ENCODE peak calls at places on chromosomes 1 and 21, in ten cellular contexts. G is NCI-H748 treated with DMSO at 0.1 percent for 48 hours; F is iPS-NIHi11; T is spleen; M is activated CD4-positive, alpha-beta T cell treated with anti-CD3 and anti-CD28 coated beads, Interleukin-2, amount 50 U/mL, for 48 hours; W is A549; S is fibroblast of mammary gland; L is fibroblast of pulmonary artery; R is MV-4-11; H is dorsolateral prefrontal cortex. B is an unnamed sample.

GRCh38 chr1:30645807-30646206 is 77.6 kb downstream of the MATN1 start:
- DNase-seq in W (peak; percentile 7), M (no peak), L (no peak), R (no peak), G (no peak), F (no peak), H (no peak), T (no peak), S (peak; percentile 88), B (peak; percentile 1)

GRCh38 chr1:48572632-48573258 is 100.7 kb upstream of the SPATA6 start:
- DNase-seq in S (peak; percentile 54), T (peak; percentile 80), W (peak; percentile 25), M (peak; percentile 13), H (peak; percentile 80), R (peak; percentile 81), G (peak; percentile 77), F (peak; percentile 91), L (peak; percentile 49), B (peak; percentile 86)

GRCh38 chr1:201418461-201418860 is 3.1 kb downstream of the TNNI1 start:
- DNase-seq in G (no peak), M (no peak), R (no peak), T (peak; percentile 19), H (no peak), F (no peak), L (no peak), W (no peak), S (no peak), B (no peak)

GRCh38 chr1:27618341-27619067 is 14.6 kb upstream of the AHDC1 start:
- DNase-seq in S (no peak), W (no peak), G (no peak), M (peak; percentile 26), L (no peak), H (no peak), T (no peak), F (no peak), R (peak; percentile 89), B (no peak)

GRCh38 chr1:211473823-211474222 is 18.1 kb downstream of the RD3 start:
- DNase-seq in F (no peak), T (no peak), L (no peak), S (no peak), R (no peak), M (no peak), W (no peak), G (no peak), H (no peak), B (no peak)

GRCh38 chr1:222546091-222546490 is 1.8 kb downstream of the HHIPL2 start:
- DNase-seq in M (no peak), F (no peak), T (no peak), S (no peak), L (no peak), H (no peak), G (no peak), R (no peak), W (no peak), B (no peak)

GRCh38 chr1:240936911-240937668 is 325.1 kb upstream of the GREM2 start:
- DNase-seq in F (no peak), H (no peak), R (no peak), S (no peak), T (no peak), G (no peak), L (no peak), W (no peak), M (no peak), B (no peak)

GRCh38 chr1:235920596-235921375 is 54.1 kb upstream of the LYST start:
- DNase-seq in H (no peak), L (no peak), S (no peak), W (no peak), R (no peak), F (no peak), G (no peak), M (no peak), T (no peak), B (no peak)

GRCh38 chr1:51515982-51516638 is 3.0 kb downstream of the EPS15 start:
- DNase-seq in W (no peak), T (no peak), F (no peak), M (no peak), H (no peak), R (no peak), L (no peak), G (no peak), S (no peak), B (no peak)

GRCh38 chr21:35737899-35738341 is 322.4 kb downstream of the SETD4 start:
- DNase-seq in M (no peak), T (no peak), G (no peak), H (no peak), R (peak; percentile 99), S (peak; percentile 73), F (no peak), L (peak; percentile 69), W (no peak), B (no peak)

GRCh38 chr1:215166886-215167285 is 84.3 kb downstream of the KCNK2 start:
- DNase-seq in R (no peak), H (no peak), F (no peak), G (no peak), W (no peak), T (no peak), L (no peak), S (peak; percentile 85), M (no peak), B (no peak)

GRCh38 chr1:240109920-240110685 is 18.4 kb downstream of the FMN2 start:
- DNase-seq in R (no peak), F (no peak), W (no peak), G (no peak), T (no peak), L (no peak), M (no peak), H (no peak), S (no peak), B (no peak)

GRCh38 chr1:221099747-221100146 is 220.5 kb downstream of the HLX start:
- DNase-seq in G (no peak), F (no peak), W (no peak), T (no peak), H (no peak), R (no peak), M (no peak), L (no peak), S (no peak), B (no peak)

GRCh38 chr21:28587748-28588147 is 404.9 kb downstream of the LTN1 start:
- DNase-seq in S (peak; percentile 32), T (no peak), R (no peak), M (no peak), W (no peak), G (no peak), L (peak; percentile 7), H (no peak), F (no peak), B (no peak)

GRCh38 chr21:17466166-17466565 is 46.7 kb upstream of the CXADR start:
- DNase-seq in H (no peak), S (peak; percentile 73), F (no peak), T (no peak), G (no peak), L (peak; percentile 67), W (no peak), R (peak; percentile 28), M (no peak), B (no peak)

GRCh38 chr1:22788298-22788697 is 77.7 kb downstream of the EPHB2 start:
- DNase-seq in W (no peak), G (no peak), S (no peak), M (no peak), H (no peak), L (no peak), F (no peak), T (no peak), R (no peak), B (no peak)

GRCh38 chr1:27970401-27970800 is 10.6 kb downstream of the XKR8 start:
- DNase-seq in R (peak; percentile 35), L (peak; percentile 72), S (peak; percentile 89), F (no peak), G (no peak), M (no peak), T (no peak), H (no peak), W (no peak), B (no peak)

GRCh38 chr1:110440877-110441276 is 10.1 kb upstream of the PROK1 start:
- DNase-seq in R (no peak), M (no peak), W (no peak), H (no peak), S (peak; percentile 41), F (no peak), G (no peak), T (no peak), L (peak; percentile 76), B (peak; percentile 76)

GRCh38 chr1:163202833-163203451 is at the start of gene RGS5:
- DNase-seq in M (no peak), H (no peak), T (no peak), L (peak; percentile 62), F (peak; percentile 67), W (no peak), R (no peak), G (no peak), S (no peak), B (no peak)

GRCh38 chr1:145963218-145964019 is 956 bp downstream of the ANKRD34A start:
- DNase-seq in L (peak; percentile 58), R (no peak), M (no peak), W (no peak), T (no peak), F (no peak), G (peak; percentile 49), H (no peak), S (peak; percentile 65), B (no peak)

GRCh38 chr1:206456577-206457375 is 13.5 kb upstream of the IKBKE start:
- DNase-seq in S (peak; percentile 73), R (peak; percentile 55), F (no peak), G (no peak), M (no peak), T (no peak), L (no peak), W (no peak), H (no peak), B (no peak)

GRCh38 chr1:110106013-110106941 is 6.0 kb upstream of the UBL4B start:
- DNase-seq in M (peak; percentile 72), L (peak; percentile 75), T (peak; percentile 86), S (peak; percentile 67), R (peak; percentile 56), H (peak; percentile 60), G (peak; percentile 28), F (peak; percentile 90), W (peak; percentile 75), B (no peak)

GRCh38 chr1:192475329-192475728 is 100.2 kb upstream of the RGS1 start:
- DNase-seq in H (no peak), M (no peak), S (no peak), F (no peak), R (no peak), L (no peak), T (no peak), G (no peak), W (no peak), B (no peak)